ENCODE peak calls at places on chromosomes 3 and 15, in eight cellular contexts. F is ACHN; R is iPS-NIHi11; M is activated gamma-delta T cell treated with anti-CD3 and anti-CD28 coated beads, Interleukin-2, amount 50 U/mL, for 16 hours; G is stimulated activated CD4-positive, alpha-beta T cell treated with anti-CD3 and anti-CD28 coated beads, Interleukin-1b, Interleukin-23, amount 100 ng/mL, for 1 hour; K is GM23248; I is AG08396; E is stimulated activated CD8-positive, alpha-beta memory T cell treated with anti-CD3 and anti-CD28 coated beads, Interleukin-7, amount 100 ng/mL, for 1 hour. O is an unnamed sample.

GRCh38 chr3:146189519-146190173 is 28.7 kb upstream of the PLOD2 start:
- DNase-seq in F (peak), R (peak), M (no peak), G (no peak), K (peak), I (peak), E (no peak), O (no peak)

GRCh38 chr15:49815937-49816336 is 195.1 kb downstream of the DTWD1 start:
- DNase-seq in F (no peak), R (no peak), M (no peak), G (no peak), K (peak), I (peak), E (no peak), O (peak)

GRCh38 chr3:143428351-143428750 is 308.8 kb downstream of the CHST2 start:
- DNase-seq in F (no peak), R (no peak), M (no peak), G (no peak), K (no peak), I (no peak), E (no peak), O (no peak)

GRCh38 chr3:52715714-52716305 is 9.9 kb downstream of the SPCS1 start:
- DNase-seq in F (no peak), R (no peak), M (no peak), G (no peak), K (no peak), I (no peak), E (no peak), O (no peak)

GRCh38 chr15:27486676-27487290 is 515.8 kb downstream of the GABRG3 start:
- DNase-seq in F (no peak), R (no peak), M (no peak), G (no peak), K (no peak), I (no peak), E (no peak), O (no peak)

GRCh38 chr15:96335429-96335807 is 4.9 kb downstream of the NR2F2 start:
- DNase-seq in F (peak), R (no peak), M (no peak), G (no peak), K (peak), I (peak), E (no peak), O (no peak)

GRCh38 chr15:99755692-99756409 is 22.6 kb upstream of the LYSMD4 start:
- DNase-seq in F (peak), R (peak), M (peak), G (peak), K (peak), I (peak), E (no peak), O (no peak)

GRCh38 chr3:169861871-169862270 is 7.9 kb downstream of the LRRC31 start:
- DNase-seq in F (no peak), R (peak), M (no peak), G (no peak), K (no peak), I (no peak), E (no peak), O (no peak)

GRCh38 chr15:75107905-75108838 is 84.8 kb downstream of the PPCDC start:
- DNase-seq in F (peak), R (no peak), M (peak), G (no peak), K (peak), I (peak), E (peak), O (no peak)

GRCh38 chr3:103947062-103947461 is 1419.6 kb upstream of the ALCAM start:
- DNase-seq in F (no peak), R (no peak), M (no peak), G (no peak), K (no peak), I (no peak), E (no peak), O (no peak)

GRCh38 chr3:95926904-95927501 is 887.4 kb upstream of the EPHA6 start:
- DNase-seq in F (no peak), R (peak), M (no peak), G (no peak), K (no peak), I (no peak), E (no peak), O (no peak)

GRCh38 chr15:67884514-67885225 is 44.8 kb upstream of the RNU6-1 start:
- DNase-seq in F (peak), R (peak), M (peak), G (peak), K (peak), I (peak), E (peak), O (peak)

O was measured in aorta.